ENCODE peak calls at places on chromosomes 1 and 21, in six cellular contexts. S is mammary epithelial cell, J is breast epithelium, R is upper lobe of right lung, F is HFF-Myc, T is cardiac fibroblast. U is an unnamed sample.

GRCh38 chr1:12472798-12473551 is 145.0 kb downstream of the DHRS3 start:
- DNase-seq in S (no peak), J (no peak), R (no peak), F (no peak), T (no peak), U (peak; percentile 50)

GRCh38 chr1:157154940-157155514 is 16.8 kb upstream of the ETV3 start:
- DNase-seq in S (peak; percentile 52), J (no peak), R (peak; percentile 72), F (no peak), T (peak; percentile 77), U (no peak)

GRCh38 chr1:87515781-87516180 is 187.1 kb downstream of the LMO4 start:
- DNase-seq in S (no peak), J (no peak), R (no peak), F (no peak), T (no peak), U (no peak)

GRCh38 chr1:236016083-236016482 is 48.8 kb downstream of the NID1 start:
- DNase-seq in S (no peak), J (no peak), R (no peak), F (no peak), T (peak; percentile 88), U (no peak)

GRCh38 chr1:110452330-110452729 is 1.4 kb downstream of the PROK1 start:
- DNase-seq in S (no peak), J (no peak), R (no peak), F (no peak), T (no peak), U (no peak)

GRCh38 chr1:93770640-93771039 is 89.0 kb upstream of the BCAR3 start:
- DNase-seq in S (no peak), J (no peak), R (no peak), F (no peak), T (peak; percentile 40), U (no peak)

GRCh38 chr1:25381041-25381440 is 39.6 kb downstream of the RHCE start:
- DNase-seq in S (no peak), J (no peak), R (no peak), F (no peak), T (no peak), U (no peak)

GRCh38 chr1:229273507-229274232 is 2.8 kb downstream of the RAB4A start:
- DNase-seq in S (no peak), J (no peak), R (no peak), F (no peak), T (peak; percentile 45), U (no peak)

GRCh38 chr1:232662910-232663309 is 33.0 kb upstream of the SIPA1L2 start:
- DNase-seq in S (no peak), J (no peak), R (no peak), F (no peak), T (no peak), U (no peak)

GRCh38 chr21:23853796-23854379 is 1753.4 kb downstream of the MRPL39 start:
- DNase-seq in S (no peak), J (no peak), R (no peak), F (no peak), T (peak; percentile 44), U (no peak)

GRCh38 chr1:32208463-32208862 is 426 bp upstream of the DCDC2B start:
- DNase-seq in S (no peak), J (no peak), R (no peak), F (no peak), T (no peak), U (no peak)

GRCh38 chr1:113106910-113107309 is 33.9 kb downstream of the LRIG2 start:
- DNase-seq in S (no peak), J (no peak), R (no peak), F (no peak), T (no peak), U (no peak)

GRCh38 chr1:5564578-5565257 is 427.5 kb downstream of the NPHP4 start:
- DNase-seq in S (no peak), J (no peak), R (no peak), F (no peak), T (no peak), U (no peak)

GRCh38 chr1:65514083-65514482 is 93.6 kb downstream of the LEPR start:
- DNase-seq in S (peak; percentile 8), J (no peak), R (no peak), F (no peak), T (peak; percentile 58), U (no peak)

GRCh38 chr1:81682490-81682889 is 118.2 kb upstream of the ADGRL2 start:
- DNase-seq in S (no peak), J (no peak), R (no peak), F (no peak), T (peak; percentile 62), U (no peak)

GRCh38 chr21:42527489-42528158 is 14.0 kb downstream of the SLC37A1 start:
- DNase-seq in S (no peak), J (no peak), R (no peak), F (no peak), T (no peak), U (no peak)

GRCh38 chr1:153510984-153511410 is 24.8 kb downstream of the S100A6 start:
- DNase-seq in S (peak; percentile 59), J (peak; percentile 70), R (peak; percentile 89), F (no peak), T (peak; percentile 84), U (peak; percentile 72)

GRCh38 chr1:67316918-67317317 is 9.2 kb downstream of the IL12RB2 start:
- DNase-seq in S (peak; percentile 19), J (no peak), R (no peak), F (no peak), T (no peak), U (no peak)

GRCh38 chr1:10265936-10266335 is 55.6 kb downstream of the KIF1B start:
- DNase-seq in S (no peak), J (no peak), R (no peak), F (no peak), T (no peak), U (no peak)

GRCh38 chr1:54597455-54598030 is 25.8 kb downstream of the FAM151A start:
- DNase-seq in S (no peak), J (no peak), R (no peak), F (no peak), T (no peak), U (no peak)

GRCh38 chr21:41466024-41466820 is 40.2 kb downstream of the MX1 start:
- DNase-seq in S (no peak), J (no peak), R (no peak), F (no peak), T (no peak), U (no peak)

GRCh38 chr1:181135462-181135781 is 46.9 kb downstream of the IER5 start:
- DNase-seq in S (no peak), J (no peak), R (no peak), F (peak; percentile 37), T (peak; percentile 62), U (no peak)

GRCh38 chr1:240352769-240353168 is 259.2 kb downstream of the GREM2 start:
- DNase-seq in S (no peak), J (no peak), R (no peak), F (no peak), T (peak; percentile 74), U (no peak)

GRCh38 chr1:94723899-94724298 is 96.3 kb upstream of the SLC44A3 start:
- DNase-seq in S (no peak), J (no peak), R (no peak), F (no peak), T (peak; percentile 53), U (no peak)

GRCh38 chr1:240888039-240888786 is 276.3 kb upstream of the GREM2 start:
- DNase-seq in S (peak; percentile 4), J (no peak), R (no peak), F (no peak), T (peak; percentile 23), U (no peak)

GRCh38 chr1:30990594-30990993 is 74.9 kb downstream of the PUM1 start:
- DNase-seq in S (no peak), J (no peak), R (no peak), F (no peak), T (peak; percentile 52), U (no peak)

GRCh38 chr1:116763116-116763786 is 9.0 kb downstream of the CD2 start:
- DNase-seq in S (no peak), J (no peak), R (no peak), F (no peak), T (no peak), U (no peak)

GRCh38 chr1:203173566-203173965 is 2.1 kb downstream of the MYBPH start:
- DNase-seq in S (no peak), J (peak; percentile 34), R (no peak), F (no peak), T (no peak), U (no peak)

DNA sequence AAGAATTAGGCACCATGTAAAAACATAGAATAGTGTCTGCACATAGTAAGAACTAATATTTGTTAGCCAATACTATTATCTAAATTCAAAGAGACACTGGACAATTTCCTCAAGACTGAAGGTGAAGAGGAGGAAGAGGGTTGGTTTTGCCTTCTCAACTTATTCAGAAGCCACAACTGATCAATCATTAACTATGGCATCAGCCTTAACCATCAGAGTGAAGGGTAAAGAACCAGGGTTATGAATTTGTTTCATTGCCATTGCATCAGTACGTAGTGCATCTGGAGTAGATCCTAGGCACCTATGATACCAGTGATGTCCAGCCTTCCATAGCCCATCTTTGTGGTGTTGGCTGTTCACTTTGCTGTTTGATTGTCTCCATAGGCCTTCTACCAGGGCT is 421.7 kb upstream of the DEPDC1 start:
- DNase-seq in S (no peak), J (no peak), R (no peak), F (no peak), T (no peak), U (no peak)
- TF ChIP-seq CTCF in S (no peak), J (no peak), R (no peak), F (no peak), T (no peak), U (no peak)

DNA sequence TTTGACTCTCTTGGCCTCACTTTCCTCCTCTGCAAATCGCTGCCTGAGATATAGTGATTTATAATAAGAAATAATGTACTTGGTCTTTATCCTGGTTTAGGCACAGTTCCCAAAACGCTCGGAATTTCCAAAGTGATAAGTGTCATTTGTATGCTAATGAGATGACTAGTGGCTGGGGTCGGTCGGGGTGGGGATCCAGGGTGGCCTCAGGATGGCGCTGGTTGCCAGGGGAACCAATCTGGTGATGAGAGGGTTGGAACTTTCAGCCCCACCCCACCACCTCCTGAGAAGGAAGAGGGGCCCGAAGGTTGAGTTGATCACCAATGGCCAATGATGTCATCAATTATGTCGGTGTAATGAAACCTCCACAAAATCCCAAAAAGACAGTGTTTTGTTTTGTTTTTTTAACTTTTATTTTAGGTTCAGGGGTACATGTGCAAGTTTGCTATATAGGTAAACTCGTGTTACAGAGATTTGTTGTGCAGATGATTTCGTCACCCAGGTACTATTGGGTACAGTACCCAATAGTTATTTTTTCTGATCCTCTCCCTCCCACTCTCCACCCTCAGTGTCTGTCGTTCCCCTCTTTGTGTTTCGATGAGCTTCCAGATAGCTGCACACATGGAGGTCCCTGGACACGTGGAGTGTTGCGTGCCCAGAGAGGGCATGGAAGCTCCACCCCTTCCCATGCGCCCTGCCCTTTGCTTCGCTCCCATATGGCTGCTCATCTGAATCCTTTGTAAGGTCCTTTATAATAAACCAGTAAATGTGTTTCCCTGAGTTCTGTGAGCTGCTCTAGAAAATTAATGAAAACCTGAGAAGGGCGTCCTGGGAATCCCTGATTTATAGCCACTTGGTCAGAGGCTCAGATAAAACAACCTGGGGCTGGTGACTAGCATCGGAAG is 97.2 kb downstream of the KCNN3 start:
- DNase-seq in S (no peak), J (no peak), R (peak; percentile 29), F (no peak), T (no peak), U (no peak)
- TF ChIP-seq CTCF in S (no peak), J (no peak), R (no peak), F (no peak), T (no peak), U (no peak)

GRCh38 chr21:26759731-26760130 is 85.5 kb downstream of the ADAMTS1 start:
- DNase-seq in S (no peak), J (no peak), R (no peak), F (no peak), T (no peak), U (no peak)
- TF ChIP-seq CTCF in S (no peak), J (no peak), R (no peak), F (no peak), T (no peak), U (no peak)

GRCh38 chr1:182330303-182330702 is 61.3 kb downstream of the GLUL start:
- DNase-seq in S (peak; percentile 45), J (no peak), R (no peak), F (no peak), T (peak; percentile 7), U (no peak)
- TF ChIP-seq CTCF in S (no peak), J (no peak), R (no peak), F (no peak), T (no peak), U (no peak)

U was measured in natural killer cell.